ENCODE peak calls at places on chromosomes 4 and X, in nine cellular contexts. One of them, this sample, is unnamed.

GRCh38 chr4:110955748-110956147 is 332.9 kb upstream of the PITX2 start:
- DNase-seq in RPMI8226: no peak
- DNase-seq in WERI-Rb-1: no peak
- DNase-seq in activated CD4-positive, CD25-positive, alpha-beta regulatory T cell treated with anti-CD3 and anti-CD28 coated beads, Interleukin-2, amount 50 U/mL, for 72 hours: no peak
- DNase-seq in upper lobe of right lung: no peak
- DNase-seq in mammary epithelial cell: no peak
- DNase-seq in stimulated activated CD4-positive, alpha-beta T cell treated with anti-CD3 and anti-CD28 coated beads, Interleukin-4, amount 100 ng/mL, for 48 hours: no peak
- DNase-seq in astrocyte of the spinal cord: no peak
- DNase-seq in activated naive CD4-positive, alpha-beta T cell treated with Interleukin-2 at 50 U/mL for 16 hours: no peak
- DNase-seq in this sample: no peak

GRCh38 chr4:15416357-15417327 is 11.2 kb upstream of the C1QTNF7 start:
- DNase-seq in RPMI8226: no peak
- DNase-seq in WERI-Rb-1: no peak
- DNase-seq in activated CD4-positive, CD25-positive, alpha-beta regulatory T cell treated with anti-CD3 and anti-CD28 coated beads, Interleukin-2, amount 50 U/mL, for 72 hours: no peak
- DNase-seq in upper lobe of right lung: no peak
- DNase-seq in mammary epithelial cell: no peak
- DNase-seq in stimulated activated CD4-positive, alpha-beta T cell treated with anti-CD3 and anti-CD28 coated beads, Interleukin-4, amount 100 ng/mL, for 48 hours: no peak
- DNase-seq in astrocyte of the spinal cord: no peak
- DNase-seq in activated naive CD4-positive, alpha-beta T cell treated with Interleukin-2 at 50 U/mL for 16 hours: no peak
- DNase-seq in this sample: no peak

GRCh38 chr4:111274060-111274459 is 651.2 kb upstream of the PITX2 start:
- DNase-seq in RPMI8226: no peak
- DNase-seq in WERI-Rb-1: no peak
- DNase-seq in activated CD4-positive, CD25-positive, alpha-beta regulatory T cell treated with anti-CD3 and anti-CD28 coated beads, Interleukin-2, amount 50 U/mL, for 72 hours: no peak
- DNase-seq in upper lobe of right lung: no peak
- DNase-seq in mammary epithelial cell: no peak
- DNase-seq in stimulated activated CD4-positive, alpha-beta T cell treated with anti-CD3 and anti-CD28 coated beads, Interleukin-4, amount 100 ng/mL, for 48 hours: no peak
- DNase-seq in astrocyte of the spinal cord: no peak
- DNase-seq in activated naive CD4-positive, alpha-beta T cell treated with Interleukin-2 at 50 U/mL for 16 hours: no peak
- DNase-seq in this sample: no peak

GRCh38 chrX:10259716-10260115 is 102.9 kb downstream of the CLCN4 start:
- DNase-seq in RPMI8226: no peak
- DNase-seq in WERI-Rb-1: no peak
- DNase-seq in activated CD4-positive, CD25-positive, alpha-beta regulatory T cell treated with anti-CD3 and anti-CD28 coated beads, Interleukin-2, amount 50 U/mL, for 72 hours: no peak
- DNase-seq in upper lobe of right lung: no peak
- DNase-seq in mammary epithelial cell: no peak
- DNase-seq in stimulated activated CD4-positive, alpha-beta T cell treated with anti-CD3 and anti-CD28 coated beads, Interleukin-4, amount 100 ng/mL, for 48 hours: no peak
- DNase-seq in astrocyte of the spinal cord: peak
- DNase-seq in activated naive CD4-positive, alpha-beta T cell treated with Interleukin-2 at 50 U/mL for 16 hours: no peak
- DNase-seq in this sample: no peak

GRCh38 chr4:112951362-112951962 is 98.0 kb upstream of the ANK2 start:
- DNase-seq in RPMI8226: no peak
- DNase-seq in WERI-Rb-1: no peak
- DNase-seq in activated CD4-positive, CD25-positive, alpha-beta regulatory T cell treated with anti-CD3 and anti-CD28 coated beads, Interleukin-2, amount 50 U/mL, for 72 hours: no peak
- DNase-seq in upper lobe of right lung: no peak
- DNase-seq in mammary epithelial cell: no peak
- DNase-seq in stimulated activated CD4-positive, alpha-beta T cell treated with anti-CD3 and anti-CD28 coated beads, Interleukin-4, amount 100 ng/mL, for 48 hours: no peak
- DNase-seq in astrocyte of the spinal cord: peak
- DNase-seq in activated naive CD4-positive, alpha-beta T cell treated with Interleukin-2 at 50 U/mL for 16 hours: no peak
- DNase-seq in this sample: no peak

GRCh38 chrX:42708222-42708621 is 69.7 kb downstream of the PPP1R2C start:
- DNase-seq in RPMI8226: no peak
- DNase-seq in WERI-Rb-1: no peak
- DNase-seq in activated CD4-positive, CD25-positive, alpha-beta regulatory T cell treated with anti-CD3 and anti-CD28 coated beads, Interleukin-2, amount 50 U/mL, for 72 hours: no peak
- DNase-seq in upper lobe of right lung: no peak
- DNase-seq in mammary epithelial cell: no peak
- DNase-seq in stimulated activated CD4-positive, alpha-beta T cell treated with anti-CD3 and anti-CD28 coated beads, Interleukin-4, amount 100 ng/mL, for 48 hours: no peak
- DNase-seq in astrocyte of the spinal cord: peak
- DNase-seq in activated naive CD4-positive, alpha-beta T cell treated with Interleukin-2 at 50 U/mL for 16 hours: no peak
- DNase-seq in this sample: no peak

GRCh38 chr4:27702710-27703431 is 842.2 kb downstream of the STIM2 start:
- DNase-seq in RPMI8226: peak
- DNase-seq in WERI-Rb-1: peak
- DNase-seq in activated CD4-positive, CD25-positive, alpha-beta regulatory T cell treated with anti-CD3 and anti-CD28 coated beads, Interleukin-2, amount 50 U/mL, for 72 hours: no peak
- DNase-seq in upper lobe of right lung: no peak
- DNase-seq in mammary epithelial cell: peak
- DNase-seq in stimulated activated CD4-positive, alpha-beta T cell treated with anti-CD3 and anti-CD28 coated beads, Interleukin-4, amount 100 ng/mL, for 48 hours: no peak
- DNase-seq in astrocyte of the spinal cord: peak
- DNase-seq in activated naive CD4-positive, alpha-beta T cell treated with Interleukin-2 at 50 U/mL for 16 hours: no peak
- DNase-seq in this sample: no peak

GRCh38 chr4:122091397-122091796 is 60.7 kb upstream of the BLTP1 start:
- DNase-seq in RPMI8226: no peak
- DNase-seq in WERI-Rb-1: no peak
- DNase-seq in activated CD4-positive, CD25-positive, alpha-beta regulatory T cell treated with anti-CD3 and anti-CD28 coated beads, Interleukin-2, amount 50 U/mL, for 72 hours: no peak
- DNase-seq in upper lobe of right lung: no peak
- DNase-seq in mammary epithelial cell: no peak
- DNase-seq in stimulated activated CD4-positive, alpha-beta T cell treated with anti-CD3 and anti-CD28 coated beads, Interleukin-4, amount 100 ng/mL, for 48 hours: no peak
- DNase-seq in astrocyte of the spinal cord: no peak
- DNase-seq in activated naive CD4-positive, alpha-beta T cell treated with Interleukin-2 at 50 U/mL for 16 hours: no peak
- DNase-seq in this sample: no peak

GRCh38 chr4:183291070-183291469 is 29.0 kb downstream of the CLDN22 start:
- DNase-seq in RPMI8226: no peak
- DNase-seq in WERI-Rb-1: no peak
- DNase-seq in activated CD4-positive, CD25-positive, alpha-beta regulatory T cell treated with anti-CD3 and anti-CD28 coated beads, Interleukin-2, amount 50 U/mL, for 72 hours: no peak
- DNase-seq in upper lobe of right lung: no peak
- DNase-seq in mammary epithelial cell: no peak
- DNase-seq in stimulated activated CD4-positive, alpha-beta T cell treated with anti-CD3 and anti-CD28 coated beads, Interleukin-4, amount 100 ng/mL, for 48 hours: no peak
- DNase-seq in astrocyte of the spinal cord: no peak
- DNase-seq in activated naive CD4-positive, alpha-beta T cell treated with Interleukin-2 at 50 U/mL for 16 hours: no peak
- DNase-seq in this sample: no peak

This sample was measured in 8988T.